ENCODE peak calls at places on chromosome 22, in seven cellular contexts. T, M, E, B, G, X and D are unnamed samples.

GRCh38 chr22:36371920-36372319 is 15.8 kb downstream of the MYH9 start:
- DNase-seq in T (no peak), M (peak), E (no peak), B (no peak), G (peak), X (no peak), D (no peak)

GRCh38 chr22:17734197-17734596 is 40.1 kb downstream of the BID start:
- DNase-seq in T (no peak), M (peak), E (no peak), B (peak), G (no peak), X (peak), D (peak)

GRCh38 chr22:20621162-20621561 is 113.8 kb downstream of the MED15 start:
- DNase-seq in T (no peak), M (no peak), E (no peak), B (no peak), G (no peak), X (no peak), D (no peak)

GRCh38 chr22:36594569-36594968 is 65.6 kb upstream of the EIF3D start:
- DNase-seq in T (no peak), M (no peak), E (no peak), B (no peak), G (no peak), X (no peak), D (no peak)

GRCh38 chr22:36386351-36386899 is 1.3 kb downstream of the MYH9 start:
- DNase-seq in T (no peak), M (no peak), E (no peak), B (no peak), G (no peak), X (peak), D (peak)

GRCh38 chr22:42902875-42903510 is 45.9 kb upstream of the ARFGAP3 start:
- DNase-seq in T (no peak), M (peak), E (no peak), B (no peak), G (peak), X (no peak), D (no peak)

GRCh38 chr22:22733881-22734373 is 89.5 kb downstream of the GGTLC2 start:
- DNase-seq in T (no peak), M (no peak), E (no peak), B (no peak), G (no peak), X (no peak), D (no peak)

GRCh38 chr22:17161991-17162390 is 2.9 kb upstream of the HDHD5 start:
- DNase-seq in T (no peak), M (no peak), E (no peak), B (no peak), G (peak), X (no peak), D (no peak)

GRCh38 chr22:43831561-43832392 is 19.7 kb upstream of the EFCAB6 start:
- DNase-seq in T (no peak), M (no peak), E (no peak), B (no peak), G (no peak), X (no peak), D (no peak)

GRCh38 chr22:43883719-43884415 is 7.9 kb downstream of the PNPLA5 start:
- DNase-seq in T (no peak), M (no peak), E (no peak), B (no peak), G (no peak), X (no peak), D (no peak)

GRCh38 chr22:22670076-22670795 is 25.8 kb downstream of the GGTLC2 start:
- DNase-seq in T (no peak), M (no peak), E (no peak), B (no peak), G (no peak), X (no peak), D (no peak)

GRCh38 chr22:45934659-45935341 is 42.2 kb downstream of the WNT7B start:
- DNase-seq in T (no peak), M (peak), E (no peak), B (peak), G (no peak), X (no peak), D (peak)

GRCh38 chr22:29266564-29267461 is 968 bp downstream of the RHBDD3 start:
- DNase-seq in T (no peak), M (peak), E (no peak), B (no peak), G (peak), X (no peak), D (no peak)

GRCh38 chr22:40276877-40277823 is 69.2 kb upstream of the ADSL start:
- DNase-seq in T (no peak), M (peak), E (no peak), B (peak), G (no peak), X (no peak), D (peak)

GRCh38 chr22:45784357-45785277 is 113.0 kb downstream of the ATXN10 start:
- DNase-seq in T (no peak), M (no peak), E (no peak), B (no peak), G (peak), X (no peak), D (no peak)

GRCh38 chr22:49807780-49808708 is 19.6 kb downstream of the BRD1 start:
- DNase-seq in T (no peak), M (no peak), E (no peak), B (no peak), G (no peak), X (peak), D (peak)

GRCh38 chr22:19915287-19915954 is 26.2 kb upstream of the COMT start:
- DNase-seq in T (no peak), M (no peak), E (no peak), B (no peak), G (no peak), X (no peak), D (no peak)